ENCODE peak calls at places on chromosomes 12 and 14, in five cellular contexts. N, Q, U, A and R are unnamed samples.

GRCh38 chr12:115232455-115233156 is 548.6 kb upstream of the TBX3 start:
- DNase-seq in N (no peak), Q (no peak), U (no peak), A (no peak), R (no peak)

GRCh38 chr12:15225136-15225535 is 3.9 kb upstream of the RERG start:
- DNase-seq in N (no peak), Q (no peak), U (no peak), A (no peak), R (no peak)

GRCh38 chr14:105151131-105151837 is 17.3 kb downstream of the JAG2 start:
- DNase-seq in N (no peak), Q (no peak), U (no peak), A (no peak), R (no peak)

GRCh38 chr12:12628013-12628412 is 16.3 kb downstream of the CREBL2 start:
- DNase-seq in N (no peak), Q (no peak), U (no peak), A (no peak), R (no peak)

GRCh38 chr14:95192306-95192705 is 35.0 kb upstream of the DICER1 start:
- DNase-seq in N (no peak), Q (no peak), U (no peak), A (no peak), R (no peak)

GRCh38 chr14:100376751-100377171 is 53.6 kb downstream of the SLC25A47 start:
- DNase-seq in N (no peak), Q (no peak), U (no peak), A (no peak), R (no peak)

GRCh38 chr12:132766380-132767085 is 4.9 kb upstream of the ANKLE2 start:
- DNase-seq in N (peak), Q (no peak), U (no peak), A (no peak), R (peak)

GRCh38 chr14:77543240-77543551 is 44.6 kb upstream of the ISM2 start:
- DNase-seq in N (no peak), Q (no peak), U (no peak), A (no peak), R (no peak)

GRCh38 chr14:99606359-99606758 is 2.4 kb upstream of the CCDC85C start:
- DNase-seq in N (no peak), Q (no peak), U (no peak), A (no peak), R (no peak)

GRCh38 chr12:67705394-67706370 is 57.1 kb downstream of the DYRK2 start:
- DNase-seq in N (no peak), Q (no peak), U (no peak), A (peak), R (no peak)

GRCh38 chr14:22871200-22871961 is at the start of gene LRP10:
- DNase-seq in N (peak), Q (peak), U (peak), A (peak), R (peak)

GRCh38 chr14:106666341-106666740 is 1140.0 kb downstream of the TMEM121 start:
- DNase-seq in N (no peak), Q (no peak), U (no peak), A (no peak), R (no peak)

GRCh38 chr14:24310666-24311604 is at the start of gene LTB4R:
- DNase-seq in N (peak), Q (peak), U (peak), A (no peak), R (peak)

GRCh38 chr12:117098361-117099217 is 627 bp downstream of the TESC start:
- DNase-seq in N (peak), Q (peak), U (peak), A (peak), R (peak)

GRCh38 chr12:5505751-5506150 is 73.8 kb downstream of the NTF3 start:
- DNase-seq in N (no peak), Q (no peak), U (peak), A (no peak), R (no peak)

GRCh38 chr12:74401966-74402365 is 135.7 kb upstream of the ATXN7L3B start:
- DNase-seq in N (no peak), Q (no peak), U (no peak), A (no peak), R (no peak)

GRCh38 chr12:111034911-111035577 is 114.7 kb upstream of the MYL2 start:
- DNase-seq in N (no peak), Q (no peak), U (no peak), A (peak), R (no peak)

GRCh38 chr14:72826039-72826438 is 67.9 kb downstream of the DPF3 start:
- DNase-seq in N (no peak), Q (no peak), U (peak), A (no peak), R (no peak)

GRCh38 chr12:101207086-101207780 is 2.8 kb downstream of the SLC5A8 start:
- DNase-seq in N (no peak), Q (no peak), U (no peak), A (no peak), R (no peak)

GRCh38 chr12:101204598-101205304 is 5.3 kb downstream of the SLC5A8 start:
- DNase-seq in N (no peak), Q (no peak), U (no peak), A (no peak), R (no peak)

DNA sequence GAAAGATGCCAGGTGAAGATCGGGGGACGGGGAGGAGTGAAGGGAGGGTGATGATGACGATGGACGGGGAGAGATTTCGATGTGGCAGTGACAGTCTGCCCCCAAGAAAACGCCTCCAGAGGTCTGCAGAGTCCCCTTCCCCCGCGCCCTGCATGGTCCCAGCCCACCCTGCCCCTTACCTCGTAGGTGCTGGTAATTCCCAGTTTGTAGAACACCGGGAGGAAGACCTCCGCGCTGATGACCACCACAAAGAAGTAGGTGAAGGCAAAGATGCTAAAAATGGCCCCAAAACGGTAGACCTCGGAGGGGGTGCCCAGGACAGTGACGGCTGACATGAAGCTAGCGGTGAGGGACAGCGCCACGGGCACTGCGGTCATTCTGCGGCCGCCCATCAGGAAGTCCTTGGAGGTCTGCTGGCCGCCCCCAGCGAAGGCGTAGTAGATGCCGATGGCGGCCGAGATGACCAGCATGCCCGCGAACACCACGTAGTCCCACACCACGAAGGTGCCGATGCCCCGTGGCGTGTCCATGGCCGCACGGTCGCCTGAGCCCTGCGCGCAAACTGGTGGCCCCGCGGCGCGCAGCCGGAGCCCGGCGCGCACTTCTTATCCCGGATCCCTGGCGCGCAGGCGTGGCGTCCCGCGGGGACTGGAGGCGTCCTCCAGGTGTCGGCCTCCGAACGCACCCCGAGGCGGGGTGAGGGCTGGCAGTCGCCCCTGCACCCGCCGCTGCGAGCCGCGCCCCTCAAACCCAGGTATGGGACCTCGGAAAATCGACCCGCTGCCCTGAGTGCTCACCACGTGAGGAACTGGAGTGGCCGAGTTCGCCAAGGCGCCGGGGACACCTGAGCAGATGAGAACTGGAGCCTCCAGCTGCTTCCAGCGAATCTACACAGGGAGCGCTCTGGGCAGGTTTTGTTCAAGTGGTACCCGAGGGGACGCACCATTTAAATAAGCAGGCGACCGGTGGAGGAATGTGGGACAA is at the start of gene SLC5A8:
- DNase-seq in N (no peak), Q (no peak), U (no peak), A (no peak), R (peak)
- H3K4me3 ChIP-seq in N (no peak), Q (no peak), U (peak), A (peak), R (no peak)

GRCh38 chr12:94929780-94930179 is 73.7 kb downstream of the NDUFA12 start:
- DNase-seq in N (no peak), Q (no peak), U (no peak), A (no peak), R (no peak)
- TF ChIP-seq EP300 in N (no peak), Q (no peak), U (no peak), A (no peak), R (no peak)

DNA sequence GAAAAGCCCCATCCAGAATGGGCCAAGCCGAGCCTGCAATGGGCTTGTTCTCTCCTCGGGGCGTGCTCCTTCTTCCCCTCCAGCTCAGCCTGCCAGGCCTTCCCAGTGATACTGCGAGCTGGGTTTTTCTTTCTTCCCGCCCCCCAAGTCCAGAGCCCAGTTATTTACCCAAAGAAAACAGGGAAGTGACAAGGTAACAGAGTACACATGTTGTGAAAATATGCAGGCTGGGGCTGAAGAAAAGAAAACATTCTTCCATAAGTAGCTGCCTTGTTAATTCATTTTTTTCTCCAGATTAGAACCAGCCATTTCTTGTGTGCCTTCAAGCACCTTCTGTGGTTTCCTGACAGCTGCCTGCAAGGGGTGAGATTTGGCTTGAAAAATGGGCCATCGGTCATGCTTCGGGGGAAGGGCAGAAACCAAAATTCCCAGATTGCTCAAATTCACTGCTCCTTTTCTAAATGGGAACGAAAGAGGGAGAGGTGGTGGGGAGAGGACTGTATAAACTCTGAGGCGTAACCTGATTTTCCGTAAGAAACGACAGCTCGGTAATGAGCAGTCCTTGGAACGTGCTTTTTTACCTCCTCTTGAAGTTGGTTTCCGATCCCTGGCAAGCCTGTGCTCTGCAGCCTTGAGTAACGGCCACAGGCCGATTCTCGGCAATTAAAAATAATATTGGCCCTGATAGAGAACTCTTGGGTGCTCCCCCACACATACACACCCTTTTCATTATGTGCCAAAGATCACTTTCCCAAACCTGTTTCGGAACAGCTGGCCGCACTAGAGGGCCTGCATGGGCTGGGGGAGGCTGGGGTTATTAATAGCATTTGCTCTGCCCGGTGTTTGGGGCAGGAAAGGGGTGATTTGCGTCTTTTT is 229.4 kb downstream of the ZFP36L1 start:
- DNase-seq in N (peak), Q (no peak), U (peak), A (no peak), R (no peak)
- TF ChIP-seq POLR2AphosphoS5 in N (no peak), Q (no peak), U (no peak), A (no peak), R (no peak)

DNA sequence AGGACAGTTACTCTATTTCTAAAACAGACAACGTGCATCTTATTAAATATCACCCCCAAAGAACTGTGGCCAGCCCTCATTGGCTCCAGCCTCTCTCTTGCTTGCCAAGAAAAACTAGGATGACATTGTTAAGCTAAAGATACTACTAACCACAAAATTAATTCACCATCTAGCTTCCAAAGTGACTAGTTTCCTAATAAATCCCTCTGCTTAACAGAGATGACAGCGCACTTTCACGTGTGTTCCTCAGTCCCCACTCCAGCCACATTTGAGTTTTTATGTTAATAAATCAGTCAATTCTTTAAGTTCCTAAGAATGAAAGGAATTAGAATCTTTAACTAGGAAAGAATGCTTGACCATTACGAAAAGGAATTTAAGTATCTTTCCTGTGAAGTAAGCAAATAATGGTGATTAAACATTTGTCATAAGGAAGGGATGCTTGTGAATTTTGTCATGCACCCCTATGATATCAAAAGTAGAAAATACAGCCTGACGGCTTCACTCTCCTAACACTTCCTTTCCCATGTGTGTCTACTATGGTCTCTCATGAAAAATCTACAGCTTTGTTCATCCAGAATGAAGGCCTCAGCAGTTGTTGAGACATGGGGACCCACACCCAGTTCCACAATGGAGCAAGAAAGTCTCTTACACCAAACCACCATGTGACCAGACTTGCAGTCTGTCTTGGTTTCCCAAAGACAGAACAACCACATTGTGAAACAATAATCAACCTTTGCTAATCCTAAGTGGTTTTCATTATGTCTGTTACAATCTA is 8.1 kb downstream of the CORO1C start:
- DNase-seq in N (no peak), Q (peak), U (no peak), A (no peak), R (no peak)
- H3K4me3 ChIP-seq in N (no peak), Q (no peak), U (no peak), A (peak), R (no peak)

GRCh38 chr12:52660934-52661333 is 8.9 kb upstream of the KRT2 start:
- DNase-seq in N (no peak), Q (no peak), U (no peak), A (no peak), R (no peak)

GRCh38 chr12:52663420-52663819 is 11.4 kb upstream of the KRT2 start:
- DNase-seq in N (no peak), Q (no peak), U (no peak), A (no peak), R (no peak)

GRCh38 chr12:52659395-52659794 is 7.4 kb upstream of the KRT2 start:
- DNase-seq in N (no peak), Q (no peak), U (no peak), A (no peak), R (no peak)

GRCh38 chr12:52662093-52663006 is 10.3 kb upstream of the KRT2 start:
- DNase-seq in N (no peak), Q (no peak), U (no peak), A (no peak), R (no peak)

GRCh38 chr12:52661668-52662067 is 9.7 kb upstream of the KRT2 start:
- DNase-seq in N (no peak), Q (no peak), U (no peak), A (no peak), R (no peak)
- TF ChIP-seq EP300 in N (no peak), Q (no peak), U (no peak), A (no peak), R (no peak)

GRCh38 chr12:120686690-120687569 is at the start of gene MLEC:
- DNase-seq in N (peak), Q (peak), U (peak), A (peak), R (peak)

GRCh38 chr12:120684523-120684932 is 2.4 kb upstream of the MLEC start:
- DNase-seq in N (no peak), Q (no peak), U (no peak), A (no peak), R (no peak)

GRCh38 chr12:120687570-120688289 is 781 bp downstream of the MLEC start:
- DNase-seq in N (no peak), Q (peak), U (peak), A (no peak), R (peak)

GRCh38 chr12:120688527-120689071 is 1.6 kb downstream of the MLEC start:
- DNase-seq in N (no peak), Q (no peak), U (no peak), A (no peak), R (peak)

GRCh38 chr12:120686151-120686689 is 729 bp upstream of the MLEC start:
- DNase-seq in N (peak), Q (peak), U (peak), A (peak), R (peak)
- TF ChIP-seq POLR2AphosphoS5 in N (peak), Q (peak), U (no peak), A (peak), R (peak)

GRCh38 chr14:102739190-102739469 is 38.1 kb upstream of the TRAF3 start:
- DNase-seq in N (no peak), Q (no peak), U (no peak), A (no peak), R (no peak)
- H3K4me3 ChIP-seq in N (no peak), Q (no peak), U (no peak), A (no peak), R (no peak)

GRCh38 chr14:75274045-75274898 is 4.4 kb upstream of the FOS start:
- DNase-seq in N (no peak), Q (no peak), U (peak), A (no peak), R (no peak)

GRCh38 chr14:75274899-75275569 is 3.6 kb upstream of the FOS start:
- DNase-seq in N (no peak), Q (peak), U (peak), A (no peak), R (peak)

GRCh38 chr14:75275598-75275997 is 3.0 kb upstream of the FOS start:
- DNase-seq in N (no peak), Q (peak), U (peak), A (no peak), R (no peak)

GRCh38 chr14:75271514-75271913 is 7.1 kb upstream of the FOS start:
- DNase-seq in N (no peak), Q (no peak), U (peak), A (no peak), R (no peak)

GRCh38 chr14:75273272-75274044 is 5.2 kb upstream of the FOS start:
- DNase-seq in N (no peak), Q (peak), U (peak), A (no peak), R (peak)
- TF ChIP-seq EP300 in N (no peak), Q (peak), U (no peak), A (no peak), R (no peak)

DNA sequence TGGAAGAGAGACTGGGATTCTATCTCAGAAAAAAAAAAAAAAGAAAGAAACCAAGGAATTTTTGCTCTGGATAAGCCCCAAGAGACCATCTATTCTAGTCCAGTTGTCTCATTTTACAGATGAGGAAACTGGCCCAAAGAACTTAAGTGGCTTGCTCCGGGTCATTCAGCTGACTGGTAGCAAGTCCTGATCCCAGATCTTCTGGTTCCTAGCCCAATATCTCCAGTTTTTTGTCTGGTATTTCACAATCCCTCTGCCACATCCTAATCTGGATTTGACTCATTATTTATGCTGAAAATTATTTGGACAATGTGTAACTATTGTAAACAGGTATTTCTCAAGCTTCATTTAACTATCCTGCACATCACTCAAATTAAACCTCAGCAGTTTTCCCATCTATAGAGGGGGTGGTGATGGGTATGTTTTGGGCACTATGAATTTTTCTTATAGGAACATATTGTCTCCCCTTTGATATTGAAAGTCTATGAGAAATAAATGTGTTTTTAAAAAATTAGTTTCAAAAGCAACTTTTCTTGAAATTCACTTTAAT is 43.4 kb downstream of the PPP2R5E start:
- DNase-seq in N (no peak), Q (no peak), U (no peak), A (no peak), R (no peak)
- TF ChIP-seq POLR2AphosphoS5 in N (peak), Q (peak), U (peak), A (no peak), R (peak)

GRCh38 chr12:49843871-49844437 is 1.0 kb upstream of the BCDIN3D start:
- DNase-seq in N (no peak), Q (no peak), U (no peak), A (no peak), R (no peak)

GRCh38 chr12:49842519-49843352 is at the start of gene BCDIN3D:
- DNase-seq in N (peak), Q (peak), U (peak), A (peak), R (peak)

GRCh38 chr12:49846033-49846432 is 3.1 kb upstream of the BCDIN3D start:
- DNase-seq in N (no peak), Q (no peak), U (no peak), A (no peak), R (no peak)

GRCh38 chr12:49843411-49843810 is 505 bp upstream of the BCDIN3D start:
- DNase-seq in N (no peak), Q (no peak), U (no peak), A (no peak), R (no peak)

DNA sequence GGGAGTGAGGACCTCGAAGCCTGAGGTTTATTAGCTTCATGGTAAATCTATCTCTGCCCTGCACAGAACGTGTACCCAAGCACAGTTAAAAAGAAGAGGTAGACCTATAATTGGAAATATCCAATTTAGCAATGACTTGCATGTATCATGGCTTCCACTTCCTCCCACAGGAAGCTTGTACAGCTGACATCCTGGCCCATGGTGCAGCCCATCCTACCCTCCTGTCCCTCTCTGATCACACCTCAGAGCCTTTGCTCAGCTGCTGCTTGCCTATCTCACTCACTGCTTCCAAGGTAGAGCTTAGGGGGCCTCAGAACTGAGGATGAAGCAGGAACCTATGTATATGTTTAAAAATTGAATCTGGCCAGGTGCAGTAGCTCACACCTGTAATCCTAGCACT is 4.3 kb upstream of the BCDIN3D start:
- DNase-seq in N (no peak), Q (no peak), U (no peak), A (no peak), R (no peak)
- H3K4me3 ChIP-seq in N (no peak), Q (no peak), U (no peak), A (no peak), R (no peak)